ENCODE peak calls at places on chromosomes 7 and 10, in ten cellular contexts. One of them, this sample, is unnamed.

GRCh38 chr7:104106106-104106505 is 101.7 kb downstream of the ORC5 start:
- DNase-seq in fibroblast of pulmonary artery: peak; percentile 48
- DNase-seq in epithelial cell of proximal tubule: no peak
- DNase-seq in neural progenitor cell: no peak
- DNase-seq in sigmoid colon: no peak
- DNase-seq in IMR-90: peak; percentile 50
- DNase-seq in MCF 10A: peak; percentile 17
- DNase-seq in A549: no peak
- DNase-seq in HL-60: no peak
- DNase-seq in D721Med: no peak
- DNase-seq in this sample: peak; percentile 6

GRCh38 chr7:139560678-139561077 is 37.2 kb downstream of the CLEC2L start:
- DNase-seq in HL-60: no peak
- DNase-seq in neural progenitor cell: no peak
- DNase-seq in epithelial cell of proximal tubule: no peak
- DNase-seq in fibroblast of pulmonary artery: no peak
- DNase-seq in MCF 10A: no peak
- DNase-seq in IMR-90: no peak
- DNase-seq in D721Med: no peak
- DNase-seq in A549: no peak
- DNase-seq in sigmoid colon: no peak
- DNase-seq in this sample: no peak

GRCh38 chr10:13056461-13057077 is 43.4 kb upstream of the OPTN start:
- DNase-seq in epithelial cell of proximal tubule: no peak
- DNase-seq in D721Med: no peak
- DNase-seq in fibroblast of pulmonary artery: peak; percentile 31
- DNase-seq in sigmoid colon: no peak
- DNase-seq in neural progenitor cell: peak; percentile 50
- DNase-seq in HL-60: no peak
- DNase-seq in A549: peak; percentile 43
- DNase-seq in MCF 10A: peak; percentile 41
- DNase-seq in IMR-90: peak; percentile 16
- DNase-seq in this sample: no peak

GRCh38 chr7:118169146-118169545 is 14.8 kb upstream of the LSM8 start:
- DNase-seq in D721Med: no peak
- DNase-seq in IMR-90: peak; percentile 41
- DNase-seq in sigmoid colon: no peak
- DNase-seq in MCF 10A: no peak
- DNase-seq in epithelial cell of proximal tubule: no peak
- DNase-seq in fibroblast of pulmonary artery: peak; percentile 7
- DNase-seq in neural progenitor cell: no peak
- DNase-seq in A549: no peak
- DNase-seq in HL-60: no peak
- DNase-seq in this sample: no peak

GRCh38 chr7:42926204-42926603 is 5.8 kb downstream of the PSMA2 start:
- DNase-seq in IMR-90: no peak
- DNase-seq in A549: no peak
- DNase-seq in sigmoid colon: no peak
- DNase-seq in D721Med: no peak
- DNase-seq in fibroblast of pulmonary artery: no peak
- DNase-seq in MCF 10A: no peak
- DNase-seq in HL-60: no peak
- DNase-seq in neural progenitor cell: no peak
- DNase-seq in epithelial cell of proximal tubule: no peak
- DNase-seq in this sample: no peak

GRCh38 chr10:94407668-94408067 is 5.3 kb downstream of the TBC1D12 start:
- DNase-seq in neural progenitor cell: no peak
- DNase-seq in sigmoid colon: no peak
- DNase-seq in MCF 10A: no peak
- DNase-seq in HL-60: no peak
- DNase-seq in epithelial cell of proximal tubule: no peak
- DNase-seq in D721Med: no peak
- DNase-seq in IMR-90: no peak
- DNase-seq in fibroblast of pulmonary artery: no peak
- DNase-seq in A549: no peak
- DNase-seq in this sample: no peak

GRCh38 chr7:128792471-128793183 is 859 bp downstream of the CCDC136 start:
- DNase-seq in sigmoid colon: peak; percentile 78
- DNase-seq in D721Med: no peak
- DNase-seq in A549: no peak
- DNase-seq in IMR-90: no peak
- DNase-seq in neural progenitor cell: no peak
- DNase-seq in HL-60: no peak
- DNase-seq in epithelial cell of proximal tubule: no peak
- DNase-seq in fibroblast of pulmonary artery: no peak
- DNase-seq in MCF 10A: no peak
- DNase-seq in this sample: no peak

GRCh38 chr7:76294344-76295024 is 8.0 kb upstream of the HSPB1 start:
- DNase-seq in neural progenitor cell: peak; percentile 35
- DNase-seq in A549: peak; percentile 83
- DNase-seq in D721Med: peak; percentile 67
- DNase-seq in epithelial cell of proximal tubule: no peak
- DNase-seq in MCF 10A: peak; percentile 97
- DNase-seq in IMR-90: peak; percentile 93
- DNase-seq in fibroblast of pulmonary artery: peak; percentile 97
- DNase-seq in HL-60: no peak
- DNase-seq in sigmoid colon: peak; percentile 99
- DNase-seq in this sample: peak; percentile 98

GRCh38 chr7:35371221-35371620 is 117.3 kb upstream of the TBX20 start:
- DNase-seq in IMR-90: no peak
- DNase-seq in neural progenitor cell: no peak
- DNase-seq in epithelial cell of proximal tubule: no peak
- DNase-seq in sigmoid colon: no peak
- DNase-seq in A549: no peak
- DNase-seq in HL-60: no peak
- DNase-seq in D721Med: no peak
- DNase-seq in fibroblast of pulmonary artery: no peak
- DNase-seq in MCF 10A: no peak
- DNase-seq in this sample: no peak

GRCh38 chr7:33485746-33486491 is 356.6 kb downstream of the BBS9 start:
- DNase-seq in D721Med: no peak
- DNase-seq in neural progenitor cell: no peak
- DNase-seq in fibroblast of pulmonary artery: peak; percentile 36
- DNase-seq in MCF 10A: peak; percentile 38
- DNase-seq in sigmoid colon: no peak
- DNase-seq in A549: no peak
- DNase-seq in HL-60: no peak
- DNase-seq in epithelial cell of proximal tubule: no peak
- DNase-seq in IMR-90: peak; percentile 23
- DNase-seq in this sample: peak; percentile 24

GRCh38 chr7:139619367-139619657 is 95.8 kb downstream of the CLEC2L start:
- DNase-seq in IMR-90: peak; percentile 82
- DNase-seq in D721Med: no peak
- DNase-seq in sigmoid colon: no peak
- DNase-seq in neural progenitor cell: no peak
- DNase-seq in fibroblast of pulmonary artery: peak; percentile 76
- DNase-seq in A549: no peak
- DNase-seq in epithelial cell of proximal tubule: no peak
- DNase-seq in MCF 10A: peak; percentile 18
- DNase-seq in HL-60: no peak
- DNase-seq in this sample: peak; percentile 83

GRCh38 chr7:57305192-57305748 is 144.7 kb upstream of the ZNF716 start:
- DNase-seq in sigmoid colon: no peak
- DNase-seq in fibroblast of pulmonary artery: no peak
- DNase-seq in MCF 10A: no peak
- DNase-seq in D721Med: no peak
- DNase-seq in A549: no peak
- DNase-seq in HL-60: no peak
- DNase-seq in neural progenitor cell: no peak
- DNase-seq in IMR-90: no peak
- DNase-seq in epithelial cell of proximal tubule: no peak
- DNase-seq in this sample: no peak

GRCh38 chr10:125734148-125734547 is 14.6 kb downstream of the EDRF1 start:
- DNase-seq in neural progenitor cell: no peak
- DNase-seq in A549: no peak
- DNase-seq in epithelial cell of proximal tubule: no peak
- DNase-seq in sigmoid colon: no peak
- DNase-seq in fibroblast of pulmonary artery: no peak
- DNase-seq in IMR-90: no peak
- DNase-seq in HL-60: no peak
- DNase-seq in D721Med: no peak
- DNase-seq in MCF 10A: no peak
- DNase-seq in this sample: no peak

GRCh38 chr10:125739994-125740679 is 20.6 kb downstream of the EDRF1 start:
- DNase-seq in IMR-90: no peak
- DNase-seq in neural progenitor cell: no peak
- DNase-seq in HL-60: no peak
- DNase-seq in epithelial cell of proximal tubule: no peak
- DNase-seq in MCF 10A: no peak
- DNase-seq in sigmoid colon: no peak
- DNase-seq in A549: no peak
- DNase-seq in D721Med: no peak
- DNase-seq in fibroblast of pulmonary artery: no peak
- DNase-seq in this sample: no peak

GRCh38 chr10:125734823-125735222 is 15.3 kb downstream of the EDRF1 start:
- DNase-seq in fibroblast of pulmonary artery: no peak
- DNase-seq in HL-60: no peak
- DNase-seq in D721Med: no peak
- DNase-seq in MCF 10A: no peak
- DNase-seq in epithelial cell of proximal tubule: no peak
- DNase-seq in sigmoid colon: no peak
- DNase-seq in neural progenitor cell: no peak
- DNase-seq in IMR-90: no peak
- DNase-seq in A549: no peak
- DNase-seq in this sample: no peak
- TF ChIP-seq CTCF in fibroblast of pulmonary artery: no peak
- TF ChIP-seq CTCF in HL-60: no peak
- TF ChIP-seq CTCF in D721Med: no peak
- TF ChIP-seq CTCF in MCF 10A: no peak
- TF ChIP-seq CTCF in epithelial cell of proximal tubule: no peak
- TF ChIP-seq CTCF in sigmoid colon: no peak
- TF ChIP-seq CTCF in neural progenitor cell: peak; percentile 26
- TF ChIP-seq CTCF in IMR-90: peak; percentile 8
- TF ChIP-seq CTCF in A549: no peak
- TF ChIP-seq CTCF in this sample: no peak

GRCh38 chr7:46129831-46130230 is 208.8 kb upstream of the IGFBP3 start:
- DNase-seq in D721Med: no peak
- DNase-seq in fibroblast of pulmonary artery: peak; percentile 43
- DNase-seq in MCF 10A: peak; percentile 44
- DNase-seq in epithelial cell of proximal tubule: no peak
- DNase-seq in neural progenitor cell: no peak
- DNase-seq in A549: no peak
- DNase-seq in sigmoid colon: no peak
- DNase-seq in IMR-90: no peak
- DNase-seq in HL-60: no peak
- DNase-seq in this sample: no peak
- TF ChIP-seq CTCF in D721Med: no peak
- TF ChIP-seq CTCF in fibroblast of pulmonary artery: peak; percentile 61
- TF ChIP-seq CTCF in MCF 10A: peak; percentile 45
- TF ChIP-seq CTCF in epithelial cell of proximal tubule: no peak
- TF ChIP-seq CTCF in neural progenitor cell: no peak
- TF ChIP-seq CTCF in A549: peak; percentile 31
- TF ChIP-seq CTCF in sigmoid colon: no peak
- TF ChIP-seq CTCF in IMR-90: no peak
- TF ChIP-seq CTCF in HL-60: peak; percentile 3
- TF ChIP-seq CTCF in this sample: no peak

DNA sequence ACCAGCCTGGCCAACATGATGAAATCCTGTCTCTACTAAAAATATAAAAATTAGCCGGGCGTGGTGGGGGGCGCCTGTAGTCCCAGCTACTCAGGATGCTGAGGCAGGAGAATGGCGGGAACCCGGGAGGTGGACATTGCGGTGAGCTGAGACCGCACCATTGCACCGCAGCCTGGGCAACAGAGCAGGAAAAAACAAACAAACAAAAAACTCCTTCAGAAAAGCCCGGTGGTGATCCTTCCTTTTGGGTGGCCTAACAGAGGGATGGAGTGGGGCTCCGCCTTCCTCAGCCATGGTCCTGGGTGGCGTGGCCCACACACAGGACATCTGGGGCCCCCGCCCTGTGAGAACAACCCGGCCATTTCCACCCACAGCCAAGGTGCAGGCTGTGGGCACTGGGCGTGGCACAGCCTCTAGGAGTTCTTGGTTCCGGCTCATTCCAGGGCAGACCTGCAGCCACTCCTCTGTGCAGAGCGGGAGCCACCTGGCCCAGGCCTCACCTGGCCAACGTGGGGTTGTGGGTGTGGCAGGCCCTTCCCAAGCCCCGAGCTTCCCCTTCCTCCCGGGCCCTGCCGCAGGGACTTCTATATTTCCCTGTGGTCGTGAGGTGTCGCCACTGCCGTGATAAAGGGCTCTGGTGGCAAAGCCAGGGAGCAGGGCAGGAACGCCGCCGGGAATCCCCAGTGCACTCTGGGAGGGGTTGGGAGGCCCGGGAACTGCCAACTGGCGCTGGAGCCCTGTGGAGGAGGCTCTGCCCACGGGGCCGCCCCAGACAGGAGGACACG is 37.6 kb downstream of the GET4 start:
- DNase-seq in MCF 10A: peak; percentile 64
- DNase-seq in fibroblast of pulmonary artery: no peak
- DNase-seq in epithelial cell of proximal tubule: no peak
- DNase-seq in IMR-90: no peak
- DNase-seq in sigmoid colon: peak; percentile 58
- DNase-seq in D721Med: no peak
- DNase-seq in HL-60: no peak
- DNase-seq in A549: no peak
- DNase-seq in neural progenitor cell: no peak
- DNase-seq in this sample: no peak
- TF ChIP-seq CTCF in MCF 10A: no peak
- TF ChIP-seq CTCF in fibroblast of pulmonary artery: no peak
- TF ChIP-seq CTCF in epithelial cell of proximal tubule: no peak
- TF ChIP-seq CTCF in IMR-90: no peak
- TF ChIP-seq CTCF in sigmoid colon: no peak
- TF ChIP-seq CTCF in D721Med: no peak
- TF ChIP-seq CTCF in HL-60: no peak
- TF ChIP-seq CTCF in A549: no peak
- TF ChIP-seq CTCF in neural progenitor cell: no peak
- TF ChIP-seq CTCF in this sample: no peak

GRCh38 chr10:75929630-75930161 is 498.3 kb downstream of the LRMDA start:
- DNase-seq in epithelial cell of proximal tubule: no peak
- DNase-seq in IMR-90: no peak
- DNase-seq in D721Med: no peak
- DNase-seq in MCF 10A: no peak
- DNase-seq in HL-60: no peak
- DNase-seq in neural progenitor cell: no peak
- DNase-seq in fibroblast of pulmonary artery: no peak
- DNase-seq in A549: no peak
- DNase-seq in sigmoid colon: no peak
- DNase-seq in this sample: no peak
- TF ChIP-seq CTCF in epithelial cell of proximal tubule: no peak
- TF ChIP-seq CTCF in IMR-90: no peak
- TF ChIP-seq CTCF in D721Med: no peak
- TF ChIP-seq CTCF in MCF 10A: no peak
- TF ChIP-seq CTCF in HL-60: no peak
- TF ChIP-seq CTCF in neural progenitor cell: no peak
- TF ChIP-seq CTCF in fibroblast of pulmonary artery: no peak
- TF ChIP-seq CTCF in A549: no peak
- TF ChIP-seq CTCF in sigmoid colon: no peak
- TF ChIP-seq CTCF in this sample: no peak

DNA sequence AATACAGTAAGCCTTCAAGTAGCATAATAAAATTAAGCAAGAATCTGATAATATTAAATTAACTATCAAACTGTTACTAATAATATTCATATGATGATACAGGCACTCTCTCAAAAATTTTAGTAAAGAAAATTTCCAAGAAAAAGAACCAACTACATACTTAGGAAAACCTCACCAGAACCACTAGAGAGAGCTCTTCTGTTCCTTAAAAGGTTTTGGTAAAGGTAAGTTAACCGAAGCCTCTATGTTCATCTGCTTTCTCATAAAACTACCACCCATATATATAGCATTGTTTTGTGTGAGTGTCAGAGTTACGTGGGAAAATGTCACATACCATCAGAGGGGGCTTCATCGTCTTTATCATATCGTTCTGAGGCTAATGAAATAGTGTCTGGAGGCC is 20.7 kb downstream of the SKAP2 start:
- DNase-seq in neural progenitor cell: peak; percentile 13
- DNase-seq in D721Med: no peak
- DNase-seq in HL-60: no peak
- DNase-seq in fibroblast of pulmonary artery: peak; percentile 20
- DNase-seq in MCF 10A: peak; percentile 38
- DNase-seq in IMR-90: peak; percentile 41
- DNase-seq in sigmoid colon: no peak
- DNase-seq in epithelial cell of proximal tubule: no peak
- DNase-seq in A549: no peak
- DNase-seq in this sample: peak; percentile 22
- TF ChIP-seq CTCF in neural progenitor cell: peak; percentile 48
- TF ChIP-seq CTCF in D721Med: no peak
- TF ChIP-seq CTCF in HL-60: no peak
- TF ChIP-seq CTCF in fibroblast of pulmonary artery: peak; percentile 20
- TF ChIP-seq CTCF in MCF 10A: peak; percentile 45
- TF ChIP-seq CTCF in IMR-90: peak; percentile 25
- TF ChIP-seq CTCF in sigmoid colon: no peak
- TF ChIP-seq CTCF in epithelial cell of proximal tubule: peak; percentile 45
- TF ChIP-seq CTCF in A549: peak; percentile 40
- TF ChIP-seq CTCF in this sample: no peak